ENCODE peak calls at places on chromosomes 3 and 15, in nine cellular contexts. N is activated CD4-positive, alpha-beta T cell treated with anti-CD3 and anti-CD28 coated beads, Interleukin-2, amount 50 U/mL, for 1 hour; W is stomach; Q is activated naive CD4-positive, alpha-beta T cell; K is T1000; M is activated gamma-delta T cell treated with anti-CD3 and anti-CD28 coated beads, Interleukin-2, amount 50 U/mL, for 16 hours; Y is left ventricle myocardium inferior; Z is left lung; H is GM10248. S is an unnamed sample.

GRCh38 chr15:72503147-72503546 is 29.0 kb downstream of the ARIH1 start:
- DNase-seq in N (no peak), W (no peak), Q (no peak), K (no peak), M (no peak), Y (no peak), Z (no peak), H (no peak), S (no peak)

GRCh38 chr15:90419738-90420487 is 31.9 kb downstream of the IQGAP1 start:
- DNase-seq in N (no peak), W (no peak), Q (no peak), K (no peak), M (no peak), Y (no peak), Z (no peak), H (no peak), S (peak)

GRCh38 chr15:70508561-70509281 is 254.6 kb downstream of the UACA start:
- DNase-seq in N (no peak), W (no peak), Q (no peak), K (no peak), M (no peak), Y (no peak), Z (peak), H (no peak), S (peak)

GRCh38 chr15:22227411-22227810 is 147.1 kb downstream of the OR4M2 start:
- DNase-seq in N (no peak), W (no peak), Q (no peak), K (no peak), M (no peak), Y (no peak), Z (no peak), H (no peak), S (no peak)

GRCh38 chr3:21059409-21059808 is 691.6 kb downstream of the ZNF385D start:
- DNase-seq in N (no peak), W (no peak), Q (no peak), K (no peak), M (no peak), Y (no peak), Z (no peak), H (no peak), S (no peak)

GRCh38 chr3:31157893-31158620 is 263.6 kb upstream of the GADL1 start:
- DNase-seq in N (no peak), W (no peak), Q (no peak), K (no peak), M (no peak), Y (no peak), Z (no peak), H (no peak), S (no peak)

GRCh38 chr3:123511726-123512125 is 62.8 kb upstream of the ADCY5 start:
- DNase-seq in N (no peak), W (no peak), Q (no peak), K (no peak), M (no peak), Y (no peak), Z (no peak), H (no peak), S (no peak)

GRCh38 chr3:31550452-31551251 is 17.9 kb downstream of the STT3B start:
- DNase-seq in N (no peak), W (no peak), Q (no peak), K (no peak), M (no peak), Y (no peak), Z (no peak), H (no peak), S (peak)

GRCh38 chr3:123499316-123499715 is 50.4 kb upstream of the ADCY5 start:
- DNase-seq in N (no peak), W (no peak), Q (no peak), K (no peak), M (no peak), Y (no peak), Z (no peak), H (no peak), S (no peak)

GRCh38 chr15:48560321-48561051 is 85.0 kb downstream of the FBN1 start:
- DNase-seq in N (no peak), W (no peak), Q (no peak), K (no peak), M (no peak), Y (no peak), Z (no peak), H (no peak), S (no peak)

GRCh38 chr15:98903377-98904018 is 104.1 kb downstream of the PGPEP1L start:
- DNase-seq in N (no peak), W (no peak), Q (no peak), K (no peak), M (no peak), Y (no peak), Z (no peak), H (no peak), S (peak)

GRCh38 chr3:72299321-72299802 is 514.4 kb upstream of the PROK2 start:
- DNase-seq in N (no peak), W (no peak), Q (no peak), K (peak), M (no peak), Y (no peak), Z (no peak), H (no peak), S (no peak)

GRCh38 chr3:187958432-187959003 is 195.4 kb upstream of the LPP start:
- DNase-seq in N (peak), W (peak), Q (peak), K (no peak), M (peak), Y (no peak), Z (no peak), H (no peak), S (no peak)